ENCODE peak calls at places on chromosomes 4 and X, in seven cellular contexts. One of them, this sample, is unnamed.

GRCh38 chr4:23333946-23334878 is 555.6 kb downstream of the PPARGC1A start:
- DNase-seq in dorsolateral prefrontal cortex: no peak
- DNase-seq in GM23338: peak
- DNase-seq in transverse colon: no peak
- DNase-seq in WERI-Rb-1: no peak
- DNase-seq in ascending aorta: no peak
- DNase-seq in hepatocyte: peak
- DNase-seq in this sample: no peak

GRCh38 chr4:112411781-112412281 is 104.1 kb downstream of the NEUROG2 start:
- DNase-seq in ascending aorta: no peak
- DNase-seq in transverse colon: no peak
- DNase-seq in GM23338: peak
- DNase-seq in hepatocyte: no peak
- DNase-seq in WERI-Rb-1: no peak
- DNase-seq in dorsolateral prefrontal cortex: no peak
- DNase-seq in this sample: no peak

GRCh38 chr4:3368841-3369760 is 72.7 kb upstream of the HGFAC start:
- DNase-seq in WERI-Rb-1: no peak
- DNase-seq in transverse colon: no peak
- DNase-seq in hepatocyte: no peak
- DNase-seq in GM23338: no peak
- DNase-seq in ascending aorta: no peak
- DNase-seq in dorsolateral prefrontal cortex: no peak
- DNase-seq in this sample: peak

GRCh38 chr4:110620352-110621327 is 2.2 kb downstream of the PITX2 start:
- DNase-seq in GM23338: peak
- DNase-seq in ascending aorta: no peak
- DNase-seq in transverse colon: peak
- DNase-seq in hepatocyte: peak
- DNase-seq in dorsolateral prefrontal cortex: no peak
- DNase-seq in WERI-Rb-1: peak
- DNase-seq in this sample: no peak

GRCh38 chr4:41572414-41572986 is 34.5 kb downstream of the LIMCH1 start:
- DNase-seq in transverse colon: no peak
- DNase-seq in ascending aorta: no peak
- DNase-seq in WERI-Rb-1: no peak
- DNase-seq in hepatocyte: no peak
- DNase-seq in dorsolateral prefrontal cortex: no peak
- DNase-seq in GM23338: no peak
- DNase-seq in this sample: no peak

GRCh38 chr4:14180983-14181601 is 553.6 kb upstream of the BOD1L1 start:
- DNase-seq in transverse colon: no peak
- DNase-seq in hepatocyte: peak
- DNase-seq in ascending aorta: no peak
- DNase-seq in dorsolateral prefrontal cortex: no peak
- DNase-seq in WERI-Rb-1: no peak
- DNase-seq in GM23338: no peak
- DNase-seq in this sample: no peak

GRCh38 chr4:128284317-128284716 is 3.3 kb downstream of the PGRMC2 start:
- DNase-seq in GM23338: no peak
- DNase-seq in ascending aorta: no peak
- DNase-seq in transverse colon: no peak
- DNase-seq in dorsolateral prefrontal cortex: no peak
- DNase-seq in WERI-Rb-1: no peak
- DNase-seq in hepatocyte: no peak
- DNase-seq in this sample: no peak

GRCh38 chr4:24244663-24245519 is 339.5 kb downstream of the DHX15 start:
- DNase-seq in WERI-Rb-1: no peak
- DNase-seq in hepatocyte: no peak
- DNase-seq in transverse colon: no peak
- DNase-seq in GM23338: peak
- DNase-seq in ascending aorta: no peak
- DNase-seq in dorsolateral prefrontal cortex: no peak
- DNase-seq in this sample: no peak

GRCh38 chr4:157996598-157996997 is 176.2 kb downstream of the GASK1B start:
- DNase-seq in ascending aorta: no peak
- DNase-seq in WERI-Rb-1: no peak
- DNase-seq in dorsolateral prefrontal cortex: no peak
- DNase-seq in hepatocyte: no peak
- DNase-seq in transverse colon: no peak
- DNase-seq in GM23338: no peak
- DNase-seq in this sample: no peak

GRCh38 chr4:157994863-157995262 is 178.0 kb downstream of the GASK1B start:
- DNase-seq in GM23338: no peak
- DNase-seq in dorsolateral prefrontal cortex: no peak
- DNase-seq in hepatocyte: peak
- DNase-seq in transverse colon: no peak
- DNase-seq in ascending aorta: no peak
- DNase-seq in WERI-Rb-1: no peak
- DNase-seq in this sample: no peak

GRCh38 chr4:157992038-157992706 is 180.7 kb downstream of the GASK1B start:
- DNase-seq in ascending aorta: no peak
- DNase-seq in WERI-Rb-1: peak
- DNase-seq in dorsolateral prefrontal cortex: no peak
- DNase-seq in GM23338: peak
- DNase-seq in transverse colon: no peak
- DNase-seq in hepatocyte: peak
- DNase-seq in this sample: no peak

GRCh38 chr4:157996061-157996460 is 176.8 kb downstream of the GASK1B start:
- DNase-seq in GM23338: no peak
- DNase-seq in hepatocyte: no peak
- DNase-seq in transverse colon: no peak
- DNase-seq in WERI-Rb-1: no peak
- DNase-seq in dorsolateral prefrontal cortex: no peak
- DNase-seq in ascending aorta: no peak
- DNase-seq in this sample: no peak

DNA sequence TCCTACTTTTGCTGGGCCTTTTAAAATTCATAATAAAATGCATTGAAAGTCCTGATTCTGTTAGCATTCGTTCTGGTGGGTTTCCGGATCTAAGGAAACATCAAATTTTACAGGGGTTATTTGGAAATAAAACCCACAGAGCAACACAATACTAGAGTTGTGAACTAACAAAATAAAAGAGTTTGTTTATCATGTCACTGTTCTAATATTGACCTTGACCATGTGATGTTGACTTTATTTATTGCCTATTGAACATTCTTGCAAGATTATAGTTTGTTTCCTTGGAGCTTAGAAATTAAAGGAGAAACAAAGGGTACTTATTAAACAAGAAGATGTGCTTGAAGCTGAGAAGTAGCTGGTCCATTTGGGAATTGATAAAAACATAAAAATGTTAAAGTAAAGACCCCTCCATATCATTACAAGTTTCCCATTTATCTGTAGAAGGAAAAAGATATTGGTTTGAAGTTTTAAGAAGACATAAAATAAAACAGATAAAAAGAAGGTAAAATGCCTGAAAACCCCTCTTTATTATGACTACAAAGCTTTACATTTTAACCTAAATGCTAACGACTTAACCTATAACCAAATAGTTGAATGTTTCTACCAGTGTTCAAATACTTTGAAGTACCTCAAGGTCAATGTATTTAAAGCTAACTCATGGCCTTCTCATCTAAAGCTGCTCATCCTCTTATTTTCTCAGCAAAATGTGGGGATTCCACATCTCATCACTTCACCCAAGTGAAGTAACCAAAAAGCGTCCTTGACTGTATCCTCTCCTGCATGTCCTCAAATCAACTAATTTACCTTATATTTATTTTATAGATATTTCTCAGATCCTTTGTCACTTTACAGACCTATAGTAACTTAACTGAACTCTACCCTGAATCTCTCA is 179.6 kb downstream of the GASK1B start:
- DNase-seq in dorsolateral prefrontal cortex: no peak
- DNase-seq in transverse colon: no peak
- DNase-seq in hepatocyte: no peak
- DNase-seq in GM23338: no peak
- DNase-seq in ascending aorta: no peak
- DNase-seq in WERI-Rb-1: no peak
- DNase-seq in this sample: no peak
- TF ChIP-seq CTCF in dorsolateral prefrontal cortex: no peak
- TF ChIP-seq CTCF in transverse colon: no peak
- TF ChIP-seq CTCF in hepatocyte: no peak
- TF ChIP-seq CTCF in GM23338: no peak
- TF ChIP-seq CTCF in ascending aorta: no peak
- TF ChIP-seq CTCF in WERI-Rb-1: no peak
- TF ChIP-seq CTCF in this sample: no peak

DNA sequence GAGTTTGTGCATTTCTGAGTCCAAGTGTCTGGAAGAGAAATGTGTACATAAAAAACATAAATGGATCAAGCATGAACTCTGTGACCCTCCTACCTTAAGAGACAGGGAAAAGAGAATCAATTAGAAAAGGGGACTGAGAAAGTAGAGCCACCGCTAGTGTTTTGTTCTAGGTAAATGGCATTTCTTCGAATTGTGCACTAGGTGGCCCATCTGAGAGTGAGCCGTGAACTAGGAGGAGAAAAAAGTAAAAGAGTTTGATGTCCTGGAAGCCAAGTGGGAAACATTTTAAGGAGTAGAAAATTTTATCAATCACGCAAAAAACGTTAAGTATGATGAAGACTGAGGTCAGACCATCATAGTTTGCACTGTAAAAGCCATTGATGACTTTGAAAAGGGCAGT is 55.1 kb downstream of the NAF1 start:
- DNase-seq in dorsolateral prefrontal cortex: no peak
- DNase-seq in transverse colon: no peak
- DNase-seq in ascending aorta: no peak
- DNase-seq in hepatocyte: peak
- DNase-seq in GM23338: peak
- DNase-seq in WERI-Rb-1: peak
- DNase-seq in this sample: no peak
- TF ChIP-seq CTCF in dorsolateral prefrontal cortex: no peak
- TF ChIP-seq CTCF in transverse colon: peak
- TF ChIP-seq CTCF in ascending aorta: no peak
- TF ChIP-seq CTCF in hepatocyte: peak
- TF ChIP-seq CTCF in GM23338: peak
- TF ChIP-seq CTCF in WERI-Rb-1: peak
- TF ChIP-seq CTCF in this sample: no peak

GRCh38 chr4:48949086-48949485 is 37.0 kb upstream of the CWH43 start:
- DNase-seq in hepatocyte: no peak
- DNase-seq in GM23338: no peak
- DNase-seq in transverse colon: no peak
- DNase-seq in ascending aorta: no peak
- DNase-seq in dorsolateral prefrontal cortex: no peak
- DNase-seq in WERI-Rb-1: no peak
- DNase-seq in this sample: no peak

GRCh38 chr4:48945981-48946380 is 39.4 kb upstream of the OCIAD2 start:
- DNase-seq in hepatocyte: no peak
- DNase-seq in WERI-Rb-1: no peak
- DNase-seq in ascending aorta: no peak
- DNase-seq in GM23338: no peak
- DNase-seq in transverse colon: no peak
- DNase-seq in dorsolateral prefrontal cortex: no peak
- DNase-seq in this sample: no peak

GRCh38 chr4:48944659-48945290 is 38.2 kb upstream of the OCIAD2 start:
- DNase-seq in transverse colon: peak
- DNase-seq in ascending aorta: no peak
- DNase-seq in hepatocyte: no peak
- DNase-seq in dorsolateral prefrontal cortex: no peak
- DNase-seq in GM23338: peak
- DNase-seq in WERI-Rb-1: peak
- DNase-seq in this sample: no peak

GRCh38 chr4:48949518-48950207 is 36.4 kb upstream of the CWH43 start:
- DNase-seq in WERI-Rb-1: no peak
- DNase-seq in dorsolateral prefrontal cortex: no peak
- DNase-seq in ascending aorta: no peak
- DNase-seq in transverse colon: no peak
- DNase-seq in GM23338: no peak
- DNase-seq in hepatocyte: no peak
- DNase-seq in this sample: no peak

DNA sequence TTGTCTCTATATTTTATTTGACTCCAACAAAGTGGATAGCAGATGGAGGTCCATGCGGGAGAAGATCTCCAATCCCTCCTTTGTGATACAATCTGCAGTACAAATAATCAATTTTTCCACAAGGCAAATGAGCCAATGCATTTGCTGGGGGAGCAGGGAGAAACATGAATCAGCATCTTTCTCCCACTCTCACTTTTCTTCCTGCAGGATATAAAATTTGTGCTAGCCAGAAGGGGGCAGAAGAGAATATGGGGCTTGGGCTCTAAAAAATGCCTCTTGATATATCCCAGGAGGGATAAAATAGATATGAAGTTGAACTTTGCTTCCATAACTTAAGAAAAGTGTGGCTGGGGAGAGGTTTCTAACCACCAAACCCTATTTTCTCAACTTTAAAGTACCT is 38.3 kb upstream of the CWH43 start:
- DNase-seq in hepatocyte: no peak
- DNase-seq in dorsolateral prefrontal cortex: no peak
- DNase-seq in transverse colon: no peak
- DNase-seq in WERI-Rb-1: no peak
- DNase-seq in ascending aorta: no peak
- DNase-seq in GM23338: peak
- DNase-seq in this sample: no peak
- TF ChIP-seq CTCF in hepatocyte: no peak
- TF ChIP-seq CTCF in dorsolateral prefrontal cortex: no peak
- TF ChIP-seq CTCF in transverse colon: no peak
- TF ChIP-seq CTCF in WERI-Rb-1: no peak
- TF ChIP-seq CTCF in ascending aorta: no peak
- TF ChIP-seq CTCF in GM23338: peak
- TF ChIP-seq CTCF in this sample: no peak

GRCh38 chrX:131783555-131784338 is 239.4 kb upstream of the STK26 start:
- DNase-seq in hepatocyte: no peak
- DNase-seq in dorsolateral prefrontal cortex: peak
- DNase-seq in GM23338: no peak
- DNase-seq in transverse colon: peak
- DNase-seq in WERI-Rb-1: peak
- DNase-seq in ascending aorta: peak
- DNase-seq in this sample: no peak

GRCh38 chrX:131779313-131779712 is 235.4 kb downstream of the OR13H1 start:
- DNase-seq in transverse colon: no peak
- DNase-seq in ascending aorta: no peak
- DNase-seq in dorsolateral prefrontal cortex: no peak
- DNase-seq in GM23338: no peak
- DNase-seq in WERI-Rb-1: no peak
- DNase-seq in hepatocyte: no peak
- DNase-seq in this sample: no peak

DNA sequence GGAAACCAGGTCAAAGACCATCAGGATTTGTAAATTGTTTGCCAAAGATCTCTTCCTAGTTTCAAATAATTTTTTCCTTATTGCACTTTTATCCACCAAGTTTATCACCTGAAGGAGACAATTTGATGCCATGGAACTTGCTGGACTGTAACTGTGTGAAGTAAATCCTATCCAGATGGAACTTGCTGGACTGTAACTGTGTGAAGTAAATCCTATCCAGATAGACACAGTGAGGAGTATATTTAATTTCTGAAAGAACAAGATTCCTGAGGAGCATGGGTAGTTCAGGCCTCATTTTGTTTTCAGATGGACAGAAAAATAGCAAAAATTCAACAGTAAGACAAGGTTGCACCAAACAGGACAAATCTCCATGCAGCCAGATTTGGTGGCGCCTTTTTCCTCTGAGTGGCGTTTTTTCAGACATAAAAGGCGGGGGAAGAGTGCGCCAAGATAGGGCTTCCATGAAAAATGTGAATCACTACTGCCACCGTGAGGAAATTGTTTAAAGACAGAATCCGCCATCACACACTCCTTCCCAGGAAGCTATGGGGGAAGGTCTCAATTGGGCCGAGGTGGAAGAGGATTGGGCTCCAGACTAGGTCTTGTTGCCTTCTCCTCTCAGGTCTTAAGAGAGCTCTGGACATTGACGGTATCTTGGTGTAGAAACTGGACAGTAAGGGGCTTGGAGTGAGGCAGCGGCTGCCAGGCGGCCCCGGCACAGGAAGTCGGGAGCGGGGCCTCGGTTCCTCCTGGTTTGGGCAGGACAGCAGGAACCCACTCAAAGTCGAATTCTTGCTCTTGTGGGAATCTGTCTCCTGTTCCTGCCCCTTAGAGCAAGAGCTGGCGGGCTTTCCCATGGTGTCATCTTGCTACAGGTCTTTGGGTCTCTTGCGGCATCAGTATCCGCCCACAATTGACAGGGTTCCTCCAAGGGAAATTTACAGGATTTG is 234.7 kb downstream of the OR13H1 start:
- DNase-seq in transverse colon: peak
- DNase-seq in hepatocyte: no peak
- DNase-seq in ascending aorta: no peak
- DNase-seq in WERI-Rb-1: peak
- DNase-seq in dorsolateral prefrontal cortex: peak
- DNase-seq in GM23338: no peak
- DNase-seq in this sample: no peak
- TF ChIP-seq CTCF in transverse colon: no peak
- TF ChIP-seq CTCF in hepatocyte: no peak
- TF ChIP-seq CTCF in ascending aorta: peak
- TF ChIP-seq CTCF in WERI-Rb-1: peak
- TF ChIP-seq CTCF in dorsolateral prefrontal cortex: peak
- TF ChIP-seq CTCF in GM23338: no peak
- TF ChIP-seq CTCF in this sample: no peak